ENCODE peak calls at places on chromosomes 3 and 15, in eight cellular contexts. One of them, this sample, is unnamed.

GRCh38 chr3:43704697-43705096 is 14.0 kb downstream of the ABHD5 start:
- DNase-seq in lower lobe of right lung: no peak
- DNase-seq in NCI-H2029: no peak
- DNase-seq in brain microvascular endothelial cell: no peak
- DNase-seq in left cardiac atrium: no peak
- DNase-seq in stimulated activated CD4-positive, alpha-beta T cell treated with anti-CD3 and anti-CD28 coated beads, Interleukin-2, amount 100 ng/mL, for 4 hours: no peak
- DNase-seq in breast epithelium: no peak
- DNase-seq in NCI-H774: no peak
- DNase-seq in this sample: no peak

GRCh38 chr3:56303508-56303907 is 164.8 kb downstream of the ERC2 start:
- DNase-seq in NCI-H2029: no peak
- DNase-seq in left cardiac atrium: peak; percentile 23
- DNase-seq in stimulated activated CD4-positive, alpha-beta T cell treated with anti-CD3 and anti-CD28 coated beads, Interleukin-2, amount 100 ng/mL, for 4 hours: no peak
- DNase-seq in NCI-H774: no peak
- DNase-seq in lower lobe of right lung: no peak
- DNase-seq in brain microvascular endothelial cell: peak; percentile 42
- DNase-seq in breast epithelium: no peak
- DNase-seq in this sample: peak; percentile 86

GRCh38 chr3:166052440-166052839 is 215.2 kb upstream of the BCHE start:
- DNase-seq in stimulated activated CD4-positive, alpha-beta T cell treated with anti-CD3 and anti-CD28 coated beads, Interleukin-2, amount 100 ng/mL, for 4 hours: no peak
- DNase-seq in NCI-H774: no peak
- DNase-seq in left cardiac atrium: no peak
- DNase-seq in breast epithelium: no peak
- DNase-seq in lower lobe of right lung: no peak
- DNase-seq in brain microvascular endothelial cell: no peak
- DNase-seq in NCI-H2029: no peak
- DNase-seq in this sample: no peak

GRCh38 chr3:89690649-89691048 is 583.2 kb downstream of the EPHA3 start:
- DNase-seq in brain microvascular endothelial cell: no peak
- DNase-seq in left cardiac atrium: no peak
- DNase-seq in NCI-H774: no peak
- DNase-seq in stimulated activated CD4-positive, alpha-beta T cell treated with anti-CD3 and anti-CD28 coated beads, Interleukin-2, amount 100 ng/mL, for 4 hours: no peak
- DNase-seq in breast epithelium: no peak
- DNase-seq in NCI-H2029: no peak
- DNase-seq in lower lobe of right lung: no peak
- DNase-seq in this sample: no peak

GRCh38 chr3:118889691-118890090 is 145.0 kb downstream of the IGSF11 start:
- DNase-seq in brain microvascular endothelial cell: no peak
- DNase-seq in NCI-H2029: no peak
- DNase-seq in NCI-H774: no peak
- DNase-seq in left cardiac atrium: no peak
- DNase-seq in stimulated activated CD4-positive, alpha-beta T cell treated with anti-CD3 and anti-CD28 coated beads, Interleukin-2, amount 100 ng/mL, for 4 hours: no peak
- DNase-seq in breast epithelium: no peak
- DNase-seq in lower lobe of right lung: no peak
- DNase-seq in this sample: no peak

GRCh38 chr3:100370751-100371150 is 30.1 kb downstream of the TOMM70 start:
- DNase-seq in breast epithelium: no peak
- DNase-seq in NCI-H774: no peak
- DNase-seq in NCI-H2029: no peak
- DNase-seq in left cardiac atrium: no peak
- DNase-seq in brain microvascular endothelial cell: no peak
- DNase-seq in stimulated activated CD4-positive, alpha-beta T cell treated with anti-CD3 and anti-CD28 coated beads, Interleukin-2, amount 100 ng/mL, for 4 hours: no peak
- DNase-seq in lower lobe of right lung: no peak
- DNase-seq in this sample: no peak

GRCh38 chr3:181933052-181933618 is 221.4 kb downstream of the SOX2 start:
- DNase-seq in left cardiac atrium: no peak
- DNase-seq in stimulated activated CD4-positive, alpha-beta T cell treated with anti-CD3 and anti-CD28 coated beads, Interleukin-2, amount 100 ng/mL, for 4 hours: no peak
- DNase-seq in breast epithelium: no peak
- DNase-seq in brain microvascular endothelial cell: no peak
- DNase-seq in NCI-H2029: no peak
- DNase-seq in NCI-H774: no peak
- DNase-seq in lower lobe of right lung: no peak
- DNase-seq in this sample: no peak

GRCh38 chr3:98734311-98734710 is 28.8 kb upstream of the ST3GAL6 start:
- DNase-seq in stimulated activated CD4-positive, alpha-beta T cell treated with anti-CD3 and anti-CD28 coated beads, Interleukin-2, amount 100 ng/mL, for 4 hours: no peak
- DNase-seq in NCI-H2029: no peak
- DNase-seq in brain microvascular endothelial cell: no peak
- DNase-seq in breast epithelium: no peak
- DNase-seq in lower lobe of right lung: no peak
- DNase-seq in left cardiac atrium: no peak
- DNase-seq in NCI-H774: no peak
- DNase-seq in this sample: no peak

GRCh38 chr3:49805367-49805782 is 2.3 kb downstream of the INKA1 start:
- DNase-seq in left cardiac atrium: peak; percentile 89
- DNase-seq in NCI-H2029: peak; percentile 63
- DNase-seq in NCI-H774: no peak
- DNase-seq in lower lobe of right lung: peak; percentile 79
- DNase-seq in stimulated activated CD4-positive, alpha-beta T cell treated with anti-CD3 and anti-CD28 coated beads, Interleukin-2, amount 100 ng/mL, for 4 hours: no peak
- DNase-seq in brain microvascular endothelial cell: peak; percentile 45
- DNase-seq in breast epithelium: peak; percentile 74
- DNase-seq in this sample: peak; percentile 87

GRCh38 chr3:73637042-73637441 is 12.3 kb upstream of the PDZRN3 start:
- DNase-seq in brain microvascular endothelial cell: no peak
- DNase-seq in left cardiac atrium: no peak
- DNase-seq in NCI-H2029: peak; percentile 35
- DNase-seq in lower lobe of right lung: no peak
- DNase-seq in stimulated activated CD4-positive, alpha-beta T cell treated with anti-CD3 and anti-CD28 coated beads, Interleukin-2, amount 100 ng/mL, for 4 hours: no peak
- DNase-seq in breast epithelium: no peak
- DNase-seq in NCI-H774: no peak
- DNase-seq in this sample: no peak

GRCh38 chr15:93865610-93866009 is 365.8 kb upstream of the MCTP2 start:
- DNase-seq in NCI-H774: no peak
- DNase-seq in lower lobe of right lung: no peak
- DNase-seq in stimulated activated CD4-positive, alpha-beta T cell treated with anti-CD3 and anti-CD28 coated beads, Interleukin-2, amount 100 ng/mL, for 4 hours: no peak
- DNase-seq in NCI-H2029: no peak
- DNase-seq in left cardiac atrium: no peak
- DNase-seq in brain microvascular endothelial cell: no peak
- DNase-seq in breast epithelium: no peak
- DNase-seq in this sample: no peak

GRCh38 chr3:67384790-67385397 is 269.5 kb downstream of the SUCLG2 start:
- DNase-seq in NCI-H2029: no peak
- DNase-seq in brain microvascular endothelial cell: peak; percentile 24
- DNase-seq in stimulated activated CD4-positive, alpha-beta T cell treated with anti-CD3 and anti-CD28 coated beads, Interleukin-2, amount 100 ng/mL, for 4 hours: peak; percentile 33
- DNase-seq in lower lobe of right lung: no peak
- DNase-seq in left cardiac atrium: peak; percentile 22
- DNase-seq in breast epithelium: no peak
- DNase-seq in NCI-H774: no peak
- DNase-seq in this sample: peak; percentile 88

GRCh38 chr3:49867871-49868321 is 1.8 kb downstream of the CAMKV start:
- DNase-seq in stimulated activated CD4-positive, alpha-beta T cell treated with anti-CD3 and anti-CD28 coated beads, Interleukin-2, amount 100 ng/mL, for 4 hours: no peak
- DNase-seq in left cardiac atrium: no peak
- DNase-seq in brain microvascular endothelial cell: peak; percentile 25
- DNase-seq in lower lobe of right lung: no peak
- DNase-seq in breast epithelium: no peak
- DNase-seq in NCI-H2029: no peak
- DNase-seq in NCI-H774: no peak
- DNase-seq in this sample: peak; percentile 78

GRCh38 chr3:107560166-107560565 is 37.4 kb downstream of the BBX start:
- DNase-seq in breast epithelium: no peak
- DNase-seq in brain microvascular endothelial cell: no peak
- DNase-seq in lower lobe of right lung: no peak
- DNase-seq in NCI-H774: no peak
- DNase-seq in stimulated activated CD4-positive, alpha-beta T cell treated with anti-CD3 and anti-CD28 coated beads, Interleukin-2, amount 100 ng/mL, for 4 hours: no peak
- DNase-seq in NCI-H2029: no peak
- DNase-seq in left cardiac atrium: no peak
- DNase-seq in this sample: no peak

GRCh38 chr3:17478673-17479072 is 263.8 kb downstream of the TBC1D5 start:
- DNase-seq in NCI-H774: no peak
- DNase-seq in breast epithelium: no peak
- DNase-seq in stimulated activated CD4-positive, alpha-beta T cell treated with anti-CD3 and anti-CD28 coated beads, Interleukin-2, amount 100 ng/mL, for 4 hours: no peak
- DNase-seq in left cardiac atrium: no peak
- DNase-seq in brain microvascular endothelial cell: peak; percentile 77
- DNase-seq in NCI-H2029: peak; percentile 9
- DNase-seq in lower lobe of right lung: no peak
- DNase-seq in this sample: no peak

GRCh38 chr15:51726302-51727073 is 11.0 kb downstream of the LYSMD2 start:
- DNase-seq in lower lobe of right lung: no peak
- DNase-seq in brain microvascular endothelial cell: peak; percentile 93
- DNase-seq in NCI-H774: no peak
- DNase-seq in stimulated activated CD4-positive, alpha-beta T cell treated with anti-CD3 and anti-CD28 coated beads, Interleukin-2, amount 100 ng/mL, for 4 hours: peak; percentile 49
- DNase-seq in left cardiac atrium: peak; percentile 64
- DNase-seq in breast epithelium: no peak
- DNase-seq in NCI-H2029: peak; percentile 69
- DNase-seq in this sample: peak; percentile 74

GRCh38 chr3:194194051-194194756 is 58.3 kb downstream of the HES1 start:
- DNase-seq in left cardiac atrium: no peak
- DNase-seq in NCI-H774: no peak
- DNase-seq in NCI-H2029: no peak
- DNase-seq in breast epithelium: no peak
- DNase-seq in lower lobe of right lung: no peak
- DNase-seq in stimulated activated CD4-positive, alpha-beta T cell treated with anti-CD3 and anti-CD28 coated beads, Interleukin-2, amount 100 ng/mL, for 4 hours: no peak
- DNase-seq in brain microvascular endothelial cell: no peak
- DNase-seq in this sample: peak; percentile 55

GRCh38 chr3:172040078-172040975 is 949 bp downstream of the FNDC3B start:
- DNase-seq in stimulated activated CD4-positive, alpha-beta T cell treated with anti-CD3 and anti-CD28 coated beads, Interleukin-2, amount 100 ng/mL, for 4 hours: peak; percentile 5
- DNase-seq in left cardiac atrium: peak; percentile 90
- DNase-seq in brain microvascular endothelial cell: peak; percentile 83
- DNase-seq in breast epithelium: peak; percentile 74
- DNase-seq in lower lobe of right lung: peak; percentile 89
- DNase-seq in NCI-H774: peak; percentile 68
- DNase-seq in NCI-H2029: peak; percentile 31
- DNase-seq in this sample: no peak

GRCh38 chr3:42980909-42981308 is 1.8 kb downstream of the GASK1A start:
- DNase-seq in breast epithelium: peak; percentile 58
- DNase-seq in NCI-H2029: no peak
- DNase-seq in brain microvascular endothelial cell: no peak
- DNase-seq in lower lobe of right lung: no peak
- DNase-seq in stimulated activated CD4-positive, alpha-beta T cell treated with anti-CD3 and anti-CD28 coated beads, Interleukin-2, amount 100 ng/mL, for 4 hours: no peak
- DNase-seq in left cardiac atrium: peak; percentile 36
- DNase-seq in NCI-H774: no peak
- DNase-seq in this sample: no peak

GRCh38 chr15:90192961-90193786 is 8.0 kb upstream of the SEMA4B start:
- DNase-seq in stimulated activated CD4-positive, alpha-beta T cell treated with anti-CD3 and anti-CD28 coated beads, Interleukin-2, amount 100 ng/mL, for 4 hours: no peak
- DNase-seq in left cardiac atrium: no peak
- DNase-seq in brain microvascular endothelial cell: no peak
- DNase-seq in breast epithelium: no peak
- DNase-seq in NCI-H774: no peak
- DNase-seq in lower lobe of right lung: no peak
- DNase-seq in NCI-H2029: no peak
- DNase-seq in this sample: no peak

GRCh38 chr3:54042259-54042823 is 80.0 kb upstream of the CACNA2D3 start:
- DNase-seq in breast epithelium: no peak
- DNase-seq in brain microvascular endothelial cell: no peak
- DNase-seq in NCI-H2029: no peak
- DNase-seq in stimulated activated CD4-positive, alpha-beta T cell treated with anti-CD3 and anti-CD28 coated beads, Interleukin-2, amount 100 ng/mL, for 4 hours: no peak
- DNase-seq in lower lobe of right lung: no peak
- DNase-seq in NCI-H774: no peak
- DNase-seq in left cardiac atrium: no peak
- DNase-seq in this sample: no peak

GRCh38 chr3:49940667-49941249 is 808 bp downstream of the RBM6 start:
- DNase-seq in brain microvascular endothelial cell: no peak
- DNase-seq in stimulated activated CD4-positive, alpha-beta T cell treated with anti-CD3 and anti-CD28 coated beads, Interleukin-2, amount 100 ng/mL, for 4 hours: no peak
- DNase-seq in NCI-H774: no peak
- DNase-seq in lower lobe of right lung: no peak
- DNase-seq in left cardiac atrium: no peak
- DNase-seq in breast epithelium: no peak
- DNase-seq in NCI-H2029: no peak
- DNase-seq in this sample: peak; percentile 63

GRCh38 chr3:188489639-188490405 is 335.9 kb downstream of the LPP start:
- DNase-seq in lower lobe of right lung: no peak
- DNase-seq in NCI-H774: no peak
- DNase-seq in breast epithelium: no peak
- DNase-seq in stimulated activated CD4-positive, alpha-beta T cell treated with anti-CD3 and anti-CD28 coated beads, Interleukin-2, amount 100 ng/mL, for 4 hours: no peak
- DNase-seq in NCI-H2029: no peak
- DNase-seq in brain microvascular endothelial cell: peak; percentile 34
- DNase-seq in left cardiac atrium: no peak
- DNase-seq in this sample: peak; percentile 78

GRCh38 chr3:130433306-130433705 is 83.7 kb upstream of the COL6A6 start:
- DNase-seq in brain microvascular endothelial cell: no peak
- DNase-seq in lower lobe of right lung: no peak
- DNase-seq in NCI-H774: no peak
- DNase-seq in NCI-H2029: no peak
- DNase-seq in breast epithelium: no peak
- DNase-seq in left cardiac atrium: no peak
- DNase-seq in stimulated activated CD4-positive, alpha-beta T cell treated with anti-CD3 and anti-CD28 coated beads, Interleukin-2, amount 100 ng/mL, for 4 hours: no peak
- DNase-seq in this sample: no peak

GRCh38 chr15:78695046-78695671 is 54.1 kb upstream of the CHRNB4 start:
- DNase-seq in breast epithelium: no peak
- DNase-seq in NCI-H2029: no peak
- DNase-seq in NCI-H774: no peak
- DNase-seq in brain microvascular endothelial cell: no peak
- DNase-seq in left cardiac atrium: no peak
- DNase-seq in lower lobe of right lung: no peak
- DNase-seq in stimulated activated CD4-positive, alpha-beta T cell treated with anti-CD3 and anti-CD28 coated beads, Interleukin-2, amount 100 ng/mL, for 4 hours: no peak
- DNase-seq in this sample: peak; percentile 58

GRCh38 chr3:79233431-79234060 is 534.3 kb downstream of the ROBO1 start:
- DNase-seq in lower lobe of right lung: no peak
- DNase-seq in stimulated activated CD4-positive, alpha-beta T cell treated with anti-CD3 and anti-CD28 coated beads, Interleukin-2, amount 100 ng/mL, for 4 hours: no peak
- DNase-seq in breast epithelium: no peak
- DNase-seq in left cardiac atrium: no peak
- DNase-seq in NCI-H774: no peak
- DNase-seq in NCI-H2029: no peak
- DNase-seq in brain microvascular endothelial cell: no peak
- DNase-seq in this sample: no peak

GRCh38 chr3:908839-909238 is 184.0 kb upstream of the CNTN6 start:
- DNase-seq in NCI-H774: no peak
- DNase-seq in lower lobe of right lung: no peak
- DNase-seq in brain microvascular endothelial cell: no peak
- DNase-seq in NCI-H2029: no peak
- DNase-seq in breast epithelium: no peak
- DNase-seq in stimulated activated CD4-positive, alpha-beta T cell treated with anti-CD3 and anti-CD28 coated beads, Interleukin-2, amount 100 ng/mL, for 4 hours: no peak
- DNase-seq in left cardiac atrium: no peak
- DNase-seq in this sample: no peak

GRCh38 chr3:46395210-46395661 is 11.6 kb downstream of the CCR5AS start:
- DNase-seq in lower lobe of right lung: no peak
- DNase-seq in NCI-H774: no peak
- DNase-seq in stimulated activated CD4-positive, alpha-beta T cell treated with anti-CD3 and anti-CD28 coated beads, Interleukin-2, amount 100 ng/mL, for 4 hours: no peak
- DNase-seq in left cardiac atrium: no peak
- DNase-seq in NCI-H2029: no peak
- DNase-seq in brain microvascular endothelial cell: no peak
- DNase-seq in breast epithelium: no peak
- DNase-seq in this sample: no peak

GRCh38 chr3:8768364-8769087 is 887 bp downstream of the OXTR start:
- DNase-seq in NCI-H774: no peak
- DNase-seq in brain microvascular endothelial cell: no peak
- DNase-seq in NCI-H2029: no peak
- DNase-seq in lower lobe of right lung: no peak
- DNase-seq in breast epithelium: no peak
- DNase-seq in stimulated activated CD4-positive, alpha-beta T cell treated with anti-CD3 and anti-CD28 coated beads, Interleukin-2, amount 100 ng/mL, for 4 hours: no peak
- DNase-seq in left cardiac atrium: no peak
- DNase-seq in this sample: no peak

GRCh38 chr3:49164983-49165720 is 979 bp downstream of the CCDC71 start:
- DNase-seq in left cardiac atrium: no peak
- DNase-seq in NCI-H2029: no peak
- DNase-seq in breast epithelium: no peak
- DNase-seq in stimulated activated CD4-positive, alpha-beta T cell treated with anti-CD3 and anti-CD28 coated beads, Interleukin-2, amount 100 ng/mL, for 4 hours: no peak
- DNase-seq in NCI-H774: no peak
- DNase-seq in lower lobe of right lung: no peak
- DNase-seq in brain microvascular endothelial cell: no peak
- DNase-seq in this sample: peak; percentile 57

GRCh38 chr3:29430558-29430971 is 149.7 kb downstream of the RBMS3 start:
- DNase-seq in breast epithelium: no peak
- DNase-seq in left cardiac atrium: no peak
- DNase-seq in NCI-H2029: no peak
- DNase-seq in lower lobe of right lung: no peak
- DNase-seq in brain microvascular endothelial cell: peak; percentile 27
- DNase-seq in stimulated activated CD4-positive, alpha-beta T cell treated with anti-CD3 and anti-CD28 coated beads, Interleukin-2, amount 100 ng/mL, for 4 hours: no peak
- DNase-seq in NCI-H774: no peak
- DNase-seq in this sample: no peak

GRCh38 chr3:197317250-197317963 is 19.0 kb upstream of the DLG1 start:
- DNase-seq in NCI-H774: no peak
- DNase-seq in breast epithelium: no peak
- DNase-seq in stimulated activated CD4-positive, alpha-beta T cell treated with anti-CD3 and anti-CD28 coated beads, Interleukin-2, amount 100 ng/mL, for 4 hours: no peak
- DNase-seq in brain microvascular endothelial cell: peak; percentile 93
- DNase-seq in NCI-H2029: no peak
- DNase-seq in left cardiac atrium: no peak
- DNase-seq in lower lobe of right lung: no peak
- DNase-seq in this sample: no peak